ENCODE peak calls at places on chromosomes 13 and 19, in five cellular contexts. One of them, this sample, is unnamed.

GRCh38 chr13:99040536-99041141 is 62.8 kb upstream of the DOCK9 start:
- DNase-seq in effector CD4-positive, alpha-beta T cell: no peak
- DNase-seq in NCI-H1092 treated with DMSO at 0.1 percent for 48 hours: no peak
- DNase-seq in ACHN: no peak
- DNase-seq in dermis microvascular lymphatic vessel endothelial cell: no peak
- DNase-seq in this sample: no peak

GRCh38 chr19:28500982-28501633 is 711.8 kb downstream of the UQCRFS1 start:
- DNase-seq in effector CD4-positive, alpha-beta T cell: no peak
- DNase-seq in ACHN: no peak
- DNase-seq in dermis microvascular lymphatic vessel endothelial cell: no peak
- DNase-seq in NCI-H1092 treated with DMSO at 0.1 percent for 48 hours: no peak
- DNase-seq in this sample: no peak

GRCh38 chr13:37132211-37132610 is 26.7 kb upstream of the CSNK1A1L start:
- DNase-seq in dermis microvascular lymphatic vessel endothelial cell: no peak
- DNase-seq in ACHN: no peak
- DNase-seq in effector CD4-positive, alpha-beta T cell: no peak
- DNase-seq in NCI-H1092 treated with DMSO at 0.1 percent for 48 hours: no peak
- DNase-seq in this sample: no peak

GRCh38 chr13:94020833-94021232 is 458.6 kb downstream of the DCT start:
- DNase-seq in ACHN: peak
- DNase-seq in effector CD4-positive, alpha-beta T cell: no peak
- DNase-seq in NCI-H1092 treated with DMSO at 0.1 percent for 48 hours: no peak
- DNase-seq in dermis microvascular lymphatic vessel endothelial cell: no peak
- DNase-seq in this sample: no peak

GRCh38 chr13:24075137-24075975 is 85.2 kb upstream of the SPATA13 start:
- DNase-seq in NCI-H1092 treated with DMSO at 0.1 percent for 48 hours: no peak
- DNase-seq in dermis microvascular lymphatic vessel endothelial cell: peak
- DNase-seq in ACHN: no peak
- DNase-seq in effector CD4-positive, alpha-beta T cell: no peak
- DNase-seq in this sample: no peak

GRCh38 chr13:73106513-73107214 is 47.9 kb downstream of the KLF5 start:
- DNase-seq in effector CD4-positive, alpha-beta T cell: no peak
- DNase-seq in NCI-H1092 treated with DMSO at 0.1 percent for 48 hours: no peak
- DNase-seq in dermis microvascular lymphatic vessel endothelial cell: no peak
- DNase-seq in ACHN: no peak
- DNase-seq in this sample: no peak

GRCh38 chr13:42720116-42720857 is 61.1 kb upstream of the FAM216B start:
- DNase-seq in ACHN: peak
- DNase-seq in NCI-H1092 treated with DMSO at 0.1 percent for 48 hours: no peak
- DNase-seq in effector CD4-positive, alpha-beta T cell: no peak
- DNase-seq in dermis microvascular lymphatic vessel endothelial cell: peak
- DNase-seq in this sample: no peak

GRCh38 chr13:53010374-53011105 is 18.1 kb upstream of the OLFM4 start:
- DNase-seq in ACHN: no peak
- DNase-seq in dermis microvascular lymphatic vessel endothelial cell: no peak
- DNase-seq in NCI-H1092 treated with DMSO at 0.1 percent for 48 hours: peak
- DNase-seq in effector CD4-positive, alpha-beta T cell: no peak
- DNase-seq in this sample: no peak

GRCh38 chr13:33303885-33304284 is 18.3 kb upstream of the STARD13 start:
- DNase-seq in ACHN: no peak
- DNase-seq in dermis microvascular lymphatic vessel endothelial cell: no peak
- DNase-seq in NCI-H1092 treated with DMSO at 0.1 percent for 48 hours: no peak
- DNase-seq in effector CD4-positive, alpha-beta T cell: no peak
- DNase-seq in this sample: no peak

GRCh38 chr13:30616927-30617314 is 799 bp upstream of the USPL1 start:
- DNase-seq in NCI-H1092 treated with DMSO at 0.1 percent for 48 hours: peak
- DNase-seq in ACHN: peak
- DNase-seq in effector CD4-positive, alpha-beta T cell: peak
- DNase-seq in dermis microvascular lymphatic vessel endothelial cell: peak
- DNase-seq in this sample: peak

GRCh38 chr13:112972867-112973576 is 4.0 kb downstream of the MCF2L start:
- DNase-seq in ACHN: no peak
- DNase-seq in NCI-H1092 treated with DMSO at 0.1 percent for 48 hours: no peak
- DNase-seq in dermis microvascular lymphatic vessel endothelial cell: no peak
- DNase-seq in effector CD4-positive, alpha-beta T cell: no peak
- DNase-seq in this sample: no peak

GRCh38 chr19:18519962-18520847 is 1.7 kb downstream of the ELL start:
- DNase-seq in ACHN: peak
- DNase-seq in dermis microvascular lymphatic vessel endothelial cell: peak
- DNase-seq in effector CD4-positive, alpha-beta T cell: peak
- DNase-seq in NCI-H1092 treated with DMSO at 0.1 percent for 48 hours: peak
- DNase-seq in this sample: no peak

GRCh38 chr13:26476111-26476743 is 81.3 kb upstream of the WASF3 start:
- DNase-seq in NCI-H1092 treated with DMSO at 0.1 percent for 48 hours: no peak
- DNase-seq in effector CD4-positive, alpha-beta T cell: no peak
- DNase-seq in ACHN: no peak
- DNase-seq in dermis microvascular lymphatic vessel endothelial cell: no peak
- DNase-seq in this sample: peak

GRCh38 chr19:16363133-16363851 is 38.7 kb downstream of the KLF2 start:
- DNase-seq in effector CD4-positive, alpha-beta T cell: no peak
- DNase-seq in ACHN: no peak
- DNase-seq in NCI-H1092 treated with DMSO at 0.1 percent for 48 hours: no peak
- DNase-seq in dermis microvascular lymphatic vessel endothelial cell: no peak
- DNase-seq in this sample: no peak

GRCh38 chr19:46251415-46251814 is 21.9 kb downstream of the IGFL1 start:
- DNase-seq in NCI-H1092 treated with DMSO at 0.1 percent for 48 hours: no peak
- DNase-seq in ACHN: no peak
- DNase-seq in dermis microvascular lymphatic vessel endothelial cell: no peak
- DNase-seq in effector CD4-positive, alpha-beta T cell: no peak
- DNase-seq in this sample: no peak

GRCh38 chr13:19052180-19052579 is 129.4 kb downstream of the TUBA3C start:
- DNase-seq in effector CD4-positive, alpha-beta T cell: no peak
- DNase-seq in dermis microvascular lymphatic vessel endothelial cell: no peak
- DNase-seq in NCI-H1092 treated with DMSO at 0.1 percent for 48 hours: no peak
- DNase-seq in ACHN: no peak
- DNase-seq in this sample: no peak

GRCh38 chr13:38008636-38009035 is 139.1 kb upstream of the TRPC4 start:
- DNase-seq in ACHN: no peak
- DNase-seq in effector CD4-positive, alpha-beta T cell: no peak
- DNase-seq in NCI-H1092 treated with DMSO at 0.1 percent for 48 hours: no peak
- DNase-seq in dermis microvascular lymphatic vessel endothelial cell: peak
- DNase-seq in this sample: no peak

GRCh38 chr13:99659234-99659633 is 158.0 kb downstream of the TM9SF2 start:
- DNase-seq in effector CD4-positive, alpha-beta T cell: no peak
- DNase-seq in ACHN: no peak
- DNase-seq in NCI-H1092 treated with DMSO at 0.1 percent for 48 hours: peak
- DNase-seq in dermis microvascular lymphatic vessel endothelial cell: no peak
- DNase-seq in this sample: no peak

GRCh38 chr19:1725100-1726064 is 27.9 kb upstream of the ONECUT3 start:
- DNase-seq in ACHN: peak
- DNase-seq in NCI-H1092 treated with DMSO at 0.1 percent for 48 hours: peak
- DNase-seq in effector CD4-positive, alpha-beta T cell: no peak
- DNase-seq in dermis microvascular lymphatic vessel endothelial cell: peak
- DNase-seq in this sample: no peak

GRCh38 chr19:31957711-31958110 is 387.7 kb upstream of the ZNF507 start:
- DNase-seq in ACHN: no peak
- DNase-seq in effector CD4-positive, alpha-beta T cell: no peak
- DNase-seq in dermis microvascular lymphatic vessel endothelial cell: no peak
- DNase-seq in NCI-H1092 treated with DMSO at 0.1 percent for 48 hours: no peak
- DNase-seq in this sample: no peak

GRCh38 chr13:50244913-50245574 is 229.8 kb downstream of the KCNRG start:
- DNase-seq in effector CD4-positive, alpha-beta T cell: no peak
- DNase-seq in dermis microvascular lymphatic vessel endothelial cell: peak
- DNase-seq in NCI-H1092 treated with DMSO at 0.1 percent for 48 hours: no peak
- DNase-seq in ACHN: peak
- DNase-seq in this sample: no peak

GRCh38 chr13:59279024-59279423 is 884.7 kb downstream of the DIAPH3 start:
- DNase-seq in ACHN: no peak
- DNase-seq in effector CD4-positive, alpha-beta T cell: no peak
- DNase-seq in NCI-H1092 treated with DMSO at 0.1 percent for 48 hours: peak
- DNase-seq in dermis microvascular lymphatic vessel endothelial cell: no peak
- DNase-seq in this sample: no peak

GRCh38 chr13:113345486-113345885 is 18.4 kb downstream of the GRTP1 start:
- DNase-seq in dermis microvascular lymphatic vessel endothelial cell: no peak
- DNase-seq in NCI-H1092 treated with DMSO at 0.1 percent for 48 hours: no peak
- DNase-seq in effector CD4-positive, alpha-beta T cell: no peak
- DNase-seq in ACHN: no peak
- DNase-seq in this sample: no peak

GRCh38 chr13:111474136-111475002 is 153.9 kb downstream of the TEX29 start:
- DNase-seq in NCI-H1092 treated with DMSO at 0.1 percent for 48 hours: peak
- DNase-seq in effector CD4-positive, alpha-beta T cell: no peak
- DNase-seq in dermis microvascular lymphatic vessel endothelial cell: peak
- DNase-seq in ACHN: peak
- DNase-seq in this sample: peak

GRCh38 chr13:32098275-32098674 is 66.7 kb downstream of the FRY start:
- DNase-seq in ACHN: no peak
- DNase-seq in NCI-H1092 treated with DMSO at 0.1 percent for 48 hours: no peak
- DNase-seq in effector CD4-positive, alpha-beta T cell: no peak
- DNase-seq in dermis microvascular lymphatic vessel endothelial cell: no peak
- DNase-seq in this sample: no peak

GRCh38 chr13:112752711-112753541 is 63.1 kb downstream of the ATP11A start:
- DNase-seq in dermis microvascular lymphatic vessel endothelial cell: peak
- DNase-seq in ACHN: no peak
- DNase-seq in NCI-H1092 treated with DMSO at 0.1 percent for 48 hours: no peak
- DNase-seq in effector CD4-positive, alpha-beta T cell: no peak
- DNase-seq in this sample: no peak

GRCh38 chr19:34067861-34068271 is 104.4 kb upstream of the LSM14A start:
- DNase-seq in ACHN: peak
- DNase-seq in effector CD4-positive, alpha-beta T cell: no peak
- DNase-seq in dermis microvascular lymphatic vessel endothelial cell: no peak
- DNase-seq in NCI-H1092 treated with DMSO at 0.1 percent for 48 hours: no peak
- DNase-seq in this sample: no peak

GRCh38 chr19:36849701-36850645 is 703 bp upstream of the ZNF345 start:
- DNase-seq in dermis microvascular lymphatic vessel endothelial cell: peak
- DNase-seq in effector CD4-positive, alpha-beta T cell: peak
- DNase-seq in NCI-H1092 treated with DMSO at 0.1 percent for 48 hours: peak
- DNase-seq in ACHN: peak
- DNase-seq in this sample: peak

GRCh38 chr19:41029524-41030432 is 38.7 kb downstream of the CYP2B6 start:
- DNase-seq in dermis microvascular lymphatic vessel endothelial cell: no peak
- DNase-seq in NCI-H1092 treated with DMSO at 0.1 percent for 48 hours: no peak
- DNase-seq in ACHN: no peak
- DNase-seq in effector CD4-positive, alpha-beta T cell: no peak
- DNase-seq in this sample: no peak

GRCh38 chr19:51439021-51439465 is 19.2 kb downstream of the SIGLEC8 start:
- DNase-seq in dermis microvascular lymphatic vessel endothelial cell: peak
- DNase-seq in ACHN: peak
- DNase-seq in effector CD4-positive, alpha-beta T cell: no peak
- DNase-seq in NCI-H1092 treated with DMSO at 0.1 percent for 48 hours: no peak
- DNase-seq in this sample: no peak

GRCh38 chr19:33647146-33647545 is 25.4 kb downstream of the CHST8 start:
- DNase-seq in ACHN: no peak
- DNase-seq in effector CD4-positive, alpha-beta T cell: no peak
- DNase-seq in NCI-H1092 treated with DMSO at 0.1 percent for 48 hours: no peak
- DNase-seq in dermis microvascular lymphatic vessel endothelial cell: no peak
- DNase-seq in this sample: no peak

GRCh38 chr19:48614436-48615144 is at the start of gene FAM83E:
- DNase-seq in ACHN: no peak
- DNase-seq in dermis microvascular lymphatic vessel endothelial cell: no peak
- DNase-seq in effector CD4-positive, alpha-beta T cell: no peak
- DNase-seq in NCI-H1092 treated with DMSO at 0.1 percent for 48 hours: no peak
- DNase-seq in this sample: no peak